ENCODE peak calls at places on chromosome 11, in eight cellular contexts. G, L, I, J, S, O, D and K are unnamed samples.

GRCh38 chr11:70650075-70650909 is 252.0 kb downstream of the CTTN start:
- DNase-seq in G (peak; percentile 93), L (peak; percentile 53), I (no peak), J (peak; percentile 50), S (peak; percentile 69), O (peak; percentile 50), D (no peak), K (peak; percentile 80)

GRCh38 chr11:61172353-61172752 is 11.1 kb upstream of the VPS37C start:
- DNase-seq in G (no peak), L (no peak), I (no peak), J (no peak), S (peak; percentile 1), O (no peak), D (no peak), K (no peak)

GRCh38 chr11:78666675-78667129 is 92.0 kb upstream of the NARS2 start:
- DNase-seq in G (no peak), L (no peak), I (no peak), J (no peak), S (no peak), O (no peak), D (no peak), K (no peak)

GRCh38 chr11:32034149-32034548 is 56.7 kb upstream of the RCN1 start:
- DNase-seq in G (no peak), L (no peak), I (no peak), J (peak; percentile 96), S (no peak), O (no peak), D (no peak), K (no peak)

GRCh38 chr11:96013459-96014213 is 89.7 kb upstream of the MTMR2 start:
- DNase-seq in G (no peak), L (no peak), I (no peak), J (no peak), S (no peak), O (no peak), D (no peak), K (no peak)

GRCh38 chr11:2363130-2363529 is 14.0 kb upstream of the CD81 start:
- DNase-seq in G (no peak), L (no peak), I (no peak), J (no peak), S (no peak), O (no peak), D (no peak), K (no peak)

GRCh38 chr11:15153231-15153630 is 38.5 kb downstream of the INSC start:
- DNase-seq in G (no peak), L (no peak), I (no peak), J (no peak), S (no peak), O (no peak), D (no peak), K (no peak)

GRCh38 chr11:8089791-8090510 is 8.9 kb downstream of the TUB start:
- DNase-seq in G (no peak), L (no peak), I (no peak), J (no peak), S (peak; percentile 13), O (no peak), D (no peak), K (peak; percentile 24)

GRCh38 chr11:112174789-112175595 is at the start of gene BCO2:
- DNase-seq in G (peak; percentile 90), L (peak; percentile 82), I (peak; percentile 86), J (peak; percentile 42), S (peak; percentile 34), O (peak; percentile 84), D (peak; percentile 91), K (peak; percentile 38)

GRCh38 chr11:128520206-128520885 is 67.0 kb downstream of the ETS1 start:
- DNase-seq in G (no peak), L (no peak), I (no peak), J (no peak), S (no peak), O (no peak), D (no peak), K (no peak)

GRCh38 chr11:84564180-84564866 is 1062.8 kb downstream of the DLG2 start:
- DNase-seq in G (peak; percentile 51), L (peak; percentile 70), I (no peak), J (peak; percentile 9), S (peak; percentile 34), O (no peak), D (no peak), K (peak; percentile 16)

GRCh38 chr11:7621090-7621489 is 52.2 kb downstream of the CYB5R2 start:
- DNase-seq in G (no peak), L (no peak), I (no peak), J (no peak), S (no peak), O (no peak), D (no peak), K (no peak)

GRCh38 chr11:61885784-61886580 is 5.4 kb downstream of the FADS3 start:
- DNase-seq in G (no peak), L (no peak), I (no peak), J (no peak), S (no peak), O (no peak), D (no peak), K (no peak)

GRCh38 chr11:36027731-36028130 is 83.9 kb downstream of the LDLRAD3 start:
- DNase-seq in G (no peak), L (no peak), I (no peak), J (no peak), S (no peak), O (peak; percentile 17), D (no peak), K (no peak)

GRCh38 chr11:93727985-93728791 is 13.1 kb downstream of the TAF1D start:
- DNase-seq in G (no peak), L (no peak), I (no peak), J (no peak), S (no peak), O (no peak), D (no peak), K (no peak)

GRCh38 chr11:132911186-132911585 is 621.1 kb downstream of the OPCML start:
- DNase-seq in G (no peak), L (no peak), I (no peak), J (peak; percentile 31), S (no peak), O (no peak), D (no peak), K (no peak)

GRCh38 chr11:57547854-57548377 is 10.5 kb downstream of the SMTNL1 start:
- DNase-seq in G (no peak), L (peak; percentile 28), I (no peak), J (no peak), S (peak; percentile 78), O (no peak), D (no peak), K (peak; percentile 82)

GRCh38 chr11:32225491-32226285 is 134.8 kb downstream of the RCN1 start:
- DNase-seq in G (no peak), L (no peak), I (no peak), J (no peak), S (no peak), O (no peak), D (no peak), K (no peak)

GRCh38 chr11:119897046-119897440 is 168.0 kb upstream of the NECTIN1 start:
- DNase-seq in G (no peak), L (no peak), I (no peak), J (no peak), S (no peak), O (no peak), D (no peak), K (no peak)

GRCh38 chr11:10397226-10397987 is 57.7 kb upstream of the AMPD3 start:
- DNase-seq in G (no peak), L (no peak), I (no peak), J (no peak), S (no peak), O (no peak), D (no peak), K (no peak)

GRCh38 chr11:35715649-35716048 is 53.1 kb downstream of the TRIM44 start:
- DNase-seq in G (no peak), L (no peak), I (no peak), J (no peak), S (no peak), O (no peak), D (no peak), K (no peak)

GRCh38 chr11:68282141-68282860 is 10.5 kb upstream of the C11orf24 start:
- DNase-seq in G (no peak), L (no peak), I (peak; percentile 9), J (no peak), S (peak; percentile 68), O (no peak), D (no peak), K (peak; percentile 79)

GRCh38 chr11:33692013-33692504 is 8.6 kb downstream of the C11orf91 start:
- DNase-seq in G (no peak), L (peak; percentile 66), I (peak; percentile 83), J (peak; percentile 99), S (no peak), O (peak; percentile 47), D (peak; percentile 94), K (no peak)

GRCh38 chr11:73876424-73877300 is at the start of the genes COA4 and PAAF1:
- DNase-seq in G (peak; percentile 89), L (peak; percentile 93), I (peak; percentile 97), J (peak; percentile 88), S (peak; percentile 98), O (peak; percentile 92), D (peak; percentile 95), K (peak; percentile 98)
- TF ChIP-seq CTCF in G (no peak), L (no peak), I (peak; percentile 20), J (no peak), S (no peak), O (no peak), D (no peak), K (no peak)

GRCh38 chr11:19525276-19525675 is 187.4 kb upstream of the NAV2 start:
- DNase-seq in G (no peak), L (no peak), I (no peak), J (no peak), S (no peak), O (no peak), D (no peak), K (no peak)

GRCh38 chr11:19530505-19530904 is 182.1 kb upstream of the NAV2 start:
- DNase-seq in G (no peak), L (no peak), I (no peak), J (no peak), S (no peak), O (no peak), D (no peak), K (no peak)

GRCh38 chr11:19526119-19526518 is 186.5 kb upstream of the NAV2 start:
- DNase-seq in G (no peak), L (no peak), I (no peak), J (no peak), S (no peak), O (no peak), D (no peak), K (no peak)

GRCh38 chr11:19524171-19524671 is 188.4 kb upstream of the NAV2 start:
- DNase-seq in G (peak; percentile 19), L (peak; percentile 59), I (peak; percentile 62), J (no peak), S (no peak), O (no peak), D (no peak), K (no peak)

GRCh38 chr11:19525714-19526113 is 186.9 kb upstream of the NAV2 start:
- DNase-seq in G (no peak), L (no peak), I (no peak), J (no peak), S (no peak), O (no peak), D (no peak), K (no peak)
- TF ChIP-seq CTCF in G (no peak), L (no peak), I (no peak), J (no peak), S (no peak), O (no peak), D (no peak), K (no peak)

GRCh38 chr11:46278387-46279173 is 1.1 kb downstream of the CREB3L1 start:
- DNase-seq in G (peak; percentile 71), L (peak; percentile 76), I (peak; percentile 54), J (no peak), S (no peak), O (peak; percentile 58), D (no peak), K (peak; percentile 70)
- TF ChIP-seq CTCF in G (peak; percentile 45), L (peak; percentile 69), I (peak; percentile 45), J (peak; percentile 76), S (peak; percentile 57), O (peak; percentile 67), D (peak; percentile 32), K (peak; percentile 36)

GRCh38 chr11:127017482-127017881 is 16.9 kb upstream of the KIRREL3 start:
- DNase-seq in G (peak; percentile 35), L (no peak), I (no peak), J (peak; percentile 57), S (no peak), O (no peak), D (no peak), K (no peak)
- TF ChIP-seq CTCF in G (peak; percentile 61), L (no peak), I (no peak), J (peak; percentile 84), S (no peak), O (no peak), D (no peak), K (no peak)